ENCODE peak calls at places on chromosomes 12 and 14, in five cellular contexts. B is KBM-7; J is RWPE1; G is NCI-H187; A is stimulated activated CD4-positive, alpha-beta T cell treated with anti-CD3 and anti-CD28 coated beads, Interleukin-15, amount 100 ng/mL, for 1 hour. M is an unnamed sample.

GRCh38 chr12:49428652-49429549 is 61.6 kb downstream of the SPATS2 start:
- DNase-seq in B (peak), A (no peak), J (peak), G (no peak), M (no peak)

GRCh38 chr14:34078117-34078743 is 127.4 kb upstream of the EGLN3 start:
- DNase-seq in A (no peak), G (no peak), J (no peak), B (peak), M (no peak)

GRCh38 chr12:75706786-75707605 is 195.6 kb upstream of the KRR1 start:
- DNase-seq in B (peak), G (no peak), J (no peak), A (no peak), M (no peak)

GRCh38 chr14:49692191-49692757 is 646 bp upstream of the KLHDC1 start:
- DNase-seq in J (no peak), G (no peak), A (no peak), B (no peak), M (no peak)

GRCh38 chr12:21677622-21678277 is 20.1 kb upstream of the LDHB start:
- DNase-seq in A (no peak), B (no peak), J (no peak), G (no peak), M (no peak)

GRCh38 chr12:70609739-70610491 is 27.3 kb downstream of the PTPRB start:
- DNase-seq in A (no peak), B (peak), G (no peak), J (peak), M (no peak)

GRCh38 chr12:113860059-113860820 is 105.9 kb downstream of the RBM19 start:
- DNase-seq in A (no peak), G (peak), J (no peak), B (no peak), M (no peak)

GRCh38 chr12:51326762-51327439 is 2.9 kb upstream of the BIN2 start:
- DNase-seq in B (peak), A (no peak), J (no peak), G (no peak), M (no peak)

GRCh38 chr12:24822121-24822899 is 126.6 kb downstream of the BCAT1 start:
- DNase-seq in J (no peak), B (no peak), G (no peak), A (no peak), M (peak)

GRCh38 chr12:57816855-57817151 is 1.7 kb downstream of the AVIL start:
- DNase-seq in G (no peak), A (no peak), B (peak), J (no peak), M (no peak)

GRCh38 chr12:123269395-123269892 is 2.2 kb downstream of the CDK2AP1 start:
- DNase-seq in G (no peak), B (no peak), A (no peak), J (no peak), M (peak)

GRCh38 chr14:38145142-38145541 is 62.6 kb upstream of the SSTR1 start:
- DNase-seq in J (peak), B (no peak), A (no peak), G (peak), M (no peak)

GRCh38 chr14:89617471-89618291 is 200.6 kb upstream of the FOXN3 start:
- DNase-seq in J (peak), G (no peak), A (no peak), B (peak), M (no peak)

GRCh38 chr12:224330-224729 is 10.4 kb upstream of the SLC6A12 start:
- DNase-seq in B (no peak), G (no peak), A (no peak), J (no peak), M (no peak)

GRCh38 chr12:31353730-31354708 is 28.1 kb upstream of the SINHCAF start:
- DNase-seq in A (no peak), B (peak), G (peak), J (no peak), M (no peak)

GRCh38 chr12:21502164-21502496 is 541 bp downstream of the GOLT1B start:
- DNase-seq in A (peak), G (no peak), J (peak), B (no peak), M (no peak)

GRCh38 chr14:32625211-32625610 is 296.1 kb downstream of the AKAP6 start:
- DNase-seq in B (no peak), J (no peak), G (no peak), A (no peak), M (no peak)

GRCh38 chr12:80156306-80156705 is 57.0 kb downstream of the OTOGL start:
- DNase-seq in G (no peak), J (no peak), A (no peak), B (no peak), M (no peak)

GRCh38 chr14:104075530-104076151 is 9.9 kb upstream of the ASPG start:
- DNase-seq in B (no peak), J (no peak), A (no peak), G (no peak), M (no peak)

GRCh38 chr14:102848830-102849521 is 71.7 kb downstream of the TRAF3 start:
- DNase-seq in G (no peak), A (no peak), B (no peak), J (no peak), M (no peak)